ENCODE peak calls at places on chromosomes 4 and X, in seven cellular contexts. X is thyroid gland, C is MM.1S, G is lower lobe of right lung, A is suprapubic skin, F is psoas muscle, E is osteoblast. S is an unnamed sample.

GRCh38 chr4:148643851-148644250 is 201.6 kb upstream of the NR3C2 start:
- DNase-seq in X (no peak), C (no peak), G (no peak), A (no peak), F (no peak), E (no peak), S (no peak)

GRCh38 chr4:77697860-77698599 is 92.4 kb downstream of the CXCL13 start:
- DNase-seq in X (peak; percentile 39), C (no peak), G (no peak), A (no peak), F (peak; percentile 51), E (peak; percentile 62), S (no peak)

GRCh38 chrX:151680805-151681204 is 14.5 kb upstream of the PRRG3 start:
- DNase-seq in X (peak; percentile 44), C (peak; percentile 47), G (no peak), A (no peak), F (no peak), E (no peak), S (no peak)

GRCh38 chr4:130738233-130738632 is 1642.3 kb downstream of the C4orf33 start:
- DNase-seq in X (no peak), C (no peak), G (no peak), A (no peak), F (no peak), E (peak; percentile 11), S (no peak)

GRCh38 chr4:122842984-122843531 is 16.4 kb downstream of the FGF2 start:
- DNase-seq in X (no peak), C (no peak), G (no peak), A (no peak), F (no peak), E (no peak), S (peak; percentile 56)

GRCh38 chr4:110014233-110014632 is 101.5 kb downstream of the EGF start:
- DNase-seq in X (no peak), C (no peak), G (no peak), A (no peak), F (no peak), E (no peak), S (no peak)

GRCh38 chr4:80279751-80280150 is 13.3 kb downstream of the FGF5 start:
- DNase-seq in X (no peak), C (no peak), G (no peak), A (no peak), F (no peak), E (no peak), S (no peak)

GRCh38 chrX:14779589-14779988 is 93.3 kb downstream of the FANCB start:
- DNase-seq in X (no peak), C (no peak), G (no peak), A (no peak), F (no peak), E (no peak), S (no peak)

GRCh38 chr4:4574792-4575191 is 32.9 kb upstream of the STX18 start:
- DNase-seq in X (peak; percentile 81), C (no peak), G (peak; percentile 60), A (no peak), F (no peak), E (peak; percentile 44), S (peak; percentile 88)

GRCh38 chrX:131424895-131425294 is 119.0 kb upstream of the OR13H1 start:
- DNase-seq in X (no peak), C (no peak), G (no peak), A (no peak), F (no peak), E (no peak), S (no peak)

GRCh38 chr4:31023109-31023508 is 302.9 kb downstream of the PCDH7 start:
- DNase-seq in X (no peak), C (no peak), G (no peak), A (no peak), F (no peak), E (no peak), S (no peak)
- H3K27me3 ChIP-seq in X (no peaks in the 10 kb centered on the region), C (no peaks in the 10 kb centered on the region), G (no peaks in the 10 kb centered on the region), A (no peaks in the 10 kb centered on the region), F (no peaks in the 10 kb centered on the region), E (no peaks in the 10 kb centered on the region), S (no peaks in the 10 kb centered on the region)

GRCh38 chr4:151199496-151200190 is 77.3 kb upstream of the PRSS48 start:
- DNase-seq in X (no peak), C (no peak), G (no peak), A (no peak), F (no peak), E (no peak), S (no peak)
- H3K4me3 ChIP-seq in X (no peak overlapping the region), C (no peak overlapping the region), G (no peak overlapping the region), A (no peak overlapping the region), F (no peak overlapping the region), E (no peak overlapping the region), S (no peak overlapping the region)

GRCh38 chr4:185018834-185019450 is 652 bp downstream of the HELT start:
- DNase-seq in X (peak; percentile 36), C (no peak), G (peak; percentile 69), A (no peak), F (no peak), E (peak; percentile 80), S (no peak)
- H3K27me3 ChIP-seq in X (peaks cover 20% of the 10 kb centered on the region), C (peaks cover 56% of the 10 kb centered on the region), G (peaks cover 97% of the 10 kb centered on the region), A (peaks cover 99% of the 10 kb centered on the region), F (peaks cover 51% of the 10 kb centered on the region), E (peaks cover 89% of the 10 kb centered on the region), S (no peaks in the 10 kb centered on the region)

GRCh38 chr4:25993564-25994185 is 79.7 kb downstream of the SMIM20 start:
- DNase-seq in X (no peak), C (peak; percentile 21), G (no peak), A (no peak), F (peak; percentile 71), E (peak; percentile 70), S (no peak)
- H3K4me3 ChIP-seq in X (no peak overlapping the region), C (no peak overlapping the region), G (no peak overlapping the region), A (no peak overlapping the region), F (no peak overlapping the region), E (no peak overlapping the region), S (no peak overlapping the region)

GRCh38 chr4:190018201-190018920 is 8.7 kb downstream of the FRG2 start:
- DNase-seq in X (no peak), C (no peak), G (no peak), A (no peak), F (no peak), E (peak; percentile 58), S (no peak)

GRCh38 chr4:190014771-190015537 is 12.1 kb downstream of the FRG2 start:
- DNase-seq in X (no peak), C (no peak), G (peak; percentile 45), A (no peak), F (no peak), E (peak; percentile 82), S (no peak)

GRCh38 chr4:190017357-190018200 is 9.5 kb downstream of the FRG2 start:
- DNase-seq in X (no peak), C (no peak), G (no peak), A (no peak), F (peak; percentile 50), E (peak; percentile 66), S (no peak)

GRCh38 chr4:190016369-190017289 is 10.4 kb downstream of the FRG2 start:
- DNase-seq in X (no peak), C (no peak), G (no peak), A (no peak), F (no peak), E (peak; percentile 76), S (no peak)

GRCh38 chr4:190015538-190016368 is 11.3 kb downstream of the FRG2 start:
- DNase-seq in X (no peak), C (no peak), G (no peak), A (no peak), F (no peak), E (no peak), S (no peak)
- H3K27me3 ChIP-seq in X (peaks cover 16% of the 10 kb centered on the region), C (no peaks in the 10 kb centered on the region), G (peaks cover 62% of the 10 kb centered on the region), A (peaks cover 86% of the 10 kb centered on the region), F (peaks cover 38% of the 10 kb centered on the region), E (peaks cover 64% of the 10 kb centered on the region), S (no peaks in the 10 kb centered on the region)

DNA sequence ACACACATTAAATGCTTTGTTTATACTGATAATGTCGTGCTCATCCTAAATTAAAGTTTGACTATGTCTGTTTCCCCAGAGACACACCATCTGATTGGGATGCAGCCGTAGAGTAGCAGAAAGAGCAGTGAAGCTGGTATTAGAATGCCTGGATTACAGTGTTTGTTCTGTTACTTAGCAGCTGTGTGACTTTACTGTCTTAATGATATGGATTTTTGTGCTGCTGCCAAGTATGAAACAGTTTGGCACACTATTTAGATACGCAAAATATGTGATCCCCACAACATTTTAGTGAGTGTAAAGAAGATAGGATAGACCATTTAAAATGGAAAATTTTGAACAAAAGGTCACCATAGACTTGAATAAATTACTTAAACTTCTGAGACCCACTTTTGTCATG is 1.2 kb upstream of the CHIC1 start:
- DNase-seq in X (no peak), C (no peak), G (no peak), A (no peak), F (no peak), E (peak; percentile 45), S (no peak)
- H3K4me3 ChIP-seq in X (no peak overlapping the region), C (no peak overlapping the region), G (no peak overlapping the region), A (no peak overlapping the region), F (no peak overlapping the region), E (no peak overlapping the region), S (no peak overlapping the region)

DNA sequence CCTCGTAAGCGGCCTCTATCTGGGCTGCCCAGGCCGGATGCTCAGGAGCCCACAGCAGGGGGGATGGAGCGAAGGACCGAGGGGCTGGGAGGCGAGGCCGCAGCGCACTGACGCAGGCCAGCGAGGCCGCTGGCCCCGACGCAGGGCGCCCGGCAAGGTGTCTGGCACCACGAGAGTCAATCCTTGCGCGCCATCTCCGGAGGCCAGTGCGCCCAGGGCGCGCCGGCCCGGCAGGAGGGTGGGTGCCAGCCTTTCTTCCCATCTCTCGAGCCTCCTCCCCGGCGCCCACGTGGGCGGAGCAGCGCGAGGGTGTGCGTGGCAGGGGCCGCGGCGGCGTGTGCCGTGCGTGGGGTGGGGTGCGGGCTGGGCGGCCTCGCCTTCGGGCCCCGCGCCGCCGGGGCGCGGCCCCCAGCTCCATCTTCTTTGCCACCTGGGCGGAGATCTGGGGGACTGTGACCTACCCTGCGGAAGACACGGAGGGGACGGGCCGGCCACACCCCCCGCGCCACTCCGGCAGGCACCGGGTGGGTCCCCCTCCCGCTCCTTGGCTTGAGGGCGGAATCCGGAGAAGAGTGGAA is 916 bp downstream of the JAKMIP1 start:
- DNase-seq in X (no peak), C (no peak), G (no peak), A (no peak), F (no peak), E (no peak), S (no peak)
- H3K27me3 ChIP-seq in X (peaks cover 9% of the 10 kb centered on the region), C (peaks cover 12% of the 10 kb centered on the region), G (peaks cover 55% of the 10 kb centered on the region), A (peaks cover 82% of the 10 kb centered on the region), F (peaks cover 27% of the 10 kb centered on the region), E (peaks cover 11% of the 10 kb centered on the region), S (no peaks in the 10 kb centered on the region)

DNA sequence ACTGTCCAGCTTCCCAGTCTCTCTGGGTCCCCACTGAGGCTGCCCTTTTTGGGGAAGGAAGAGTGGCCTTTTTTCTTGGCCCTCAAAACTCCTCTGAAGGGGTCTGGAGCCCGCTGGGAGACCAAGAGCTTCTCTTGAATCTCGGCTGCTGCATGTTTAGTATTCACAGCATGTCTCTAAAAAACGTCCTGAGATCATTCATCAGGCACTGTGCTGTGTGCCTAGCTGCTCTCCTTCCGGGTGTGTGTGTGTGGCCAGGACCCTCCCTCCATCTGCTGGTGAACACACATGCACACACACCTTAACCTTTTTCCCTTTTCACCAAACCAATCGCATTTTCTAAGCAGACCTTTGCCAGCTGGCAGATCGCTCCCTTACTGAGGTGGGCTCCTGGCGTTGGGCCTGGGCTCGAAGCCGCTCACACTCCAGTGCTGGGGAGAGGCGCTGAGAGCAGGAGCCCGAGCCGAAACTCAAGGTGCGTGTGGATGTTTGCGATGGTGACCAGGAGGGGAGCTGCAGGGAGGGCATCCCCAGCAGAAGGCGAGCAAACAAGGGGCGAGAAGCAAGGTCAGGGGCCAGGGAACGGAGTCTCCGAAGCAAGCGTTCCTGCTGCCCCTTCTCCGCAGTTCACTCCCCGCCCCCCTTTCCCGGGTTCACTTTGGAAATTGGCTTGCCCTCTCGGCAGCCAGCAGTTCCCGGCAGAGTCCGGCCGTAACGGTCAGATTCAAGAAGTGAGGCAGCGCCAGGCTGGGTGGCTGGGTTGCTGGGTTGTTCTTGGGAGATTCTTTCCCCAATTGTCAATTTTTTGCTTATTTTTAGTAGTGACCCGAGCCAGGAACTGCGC is 605 bp upstream of the FRMPD3 start:
- DNase-seq in X (peak; percentile 55), C (peak; percentile 29), G (no peak), A (no peak), F (no peak), E (peak; percentile 68), S (no peak)
- H3K4me3 ChIP-seq in X (no peak overlapping the region), C (peak overlapping the region; percentile 59), G (peak overlapping the region; percentile 43), A (peak overlapping the region; percentile 53), F (peak overlapping the region; percentile 49), E (no peak overlapping the region), S (peak overlapping the region; percentile 41)